ENCODE peak calls at places on chromosomes 16 and 17, in ten cellular contexts. One of them, this sample, is unnamed.

GRCh38 chr17:34712481-34713195 is 133.3 kb downstream of the TMEM132E start:
- DNase-seq in GM06990: no peak
- DNase-seq in COR-L47: no peak
- DNase-seq in stimulated activated CD4-positive, alpha-beta T cell treated with anti-CD3 and anti-CD28 coated beads, Interleukin-15, amount 100 ng/mL, for 1 hour: no peak
- DNase-seq in cardiac muscle cell: no peak
- DNase-seq in hippocampal formation: no peak
- DNase-seq in GM23338: no peak
- DNase-seq in MV-4-11: no peak
- DNase-seq in activated CD8-positive, alpha-beta memory T cell treated with anti-CD3 and anti-CD28 coated beads for 1 hour: no peak
- DNase-seq in colonic mucosa: no peak
- DNase-seq in this sample: no peak

GRCh38 chr17:60640503-60640902 is 37.1 kb upstream of the BCAS3 start:
- DNase-seq in GM06990: no peak
- DNase-seq in COR-L47: no peak
- DNase-seq in stimulated activated CD4-positive, alpha-beta T cell treated with anti-CD3 and anti-CD28 coated beads, Interleukin-15, amount 100 ng/mL, for 1 hour: no peak
- DNase-seq in cardiac muscle cell: no peak
- DNase-seq in hippocampal formation: no peak
- DNase-seq in GM23338: peak
- DNase-seq in MV-4-11: peak
- DNase-seq in activated CD8-positive, alpha-beta memory T cell treated with anti-CD3 and anti-CD28 coated beads for 1 hour: no peak
- DNase-seq in colonic mucosa: no peak
- DNase-seq in this sample: peak

GRCh38 chr17:72531729-72532128 is 410.9 kb downstream of the SOX9 start:
- DNase-seq in GM06990: no peak
- DNase-seq in COR-L47: no peak
- DNase-seq in stimulated activated CD4-positive, alpha-beta T cell treated with anti-CD3 and anti-CD28 coated beads, Interleukin-15, amount 100 ng/mL, for 1 hour: no peak
- DNase-seq in cardiac muscle cell: no peak
- DNase-seq in hippocampal formation: no peak
- DNase-seq in GM23338: no peak
- DNase-seq in MV-4-11: peak
- DNase-seq in activated CD8-positive, alpha-beta memory T cell treated with anti-CD3 and anti-CD28 coated beads for 1 hour: no peak
- DNase-seq in colonic mucosa: no peak
- DNase-seq in this sample: no peak

GRCh38 chr16:89197033-89197632 is 3.2 kb downstream of the SLC22A31 start:
- DNase-seq in GM06990: no peak
- DNase-seq in COR-L47: no peak
- DNase-seq in stimulated activated CD4-positive, alpha-beta T cell treated with anti-CD3 and anti-CD28 coated beads, Interleukin-15, amount 100 ng/mL, for 1 hour: no peak
- DNase-seq in cardiac muscle cell: no peak
- DNase-seq in hippocampal formation: no peak
- DNase-seq in GM23338: no peak
- DNase-seq in MV-4-11: no peak
- DNase-seq in activated CD8-positive, alpha-beta memory T cell treated with anti-CD3 and anti-CD28 coated beads for 1 hour: no peak
- DNase-seq in colonic mucosa: no peak
- DNase-seq in this sample: no peak

GRCh38 chr16:27174798-27175197 is 28.5 kb upstream of the KDM8 start:
- DNase-seq in GM06990: no peak
- DNase-seq in COR-L47: no peak
- DNase-seq in stimulated activated CD4-positive, alpha-beta T cell treated with anti-CD3 and anti-CD28 coated beads, Interleukin-15, amount 100 ng/mL, for 1 hour: no peak
- DNase-seq in cardiac muscle cell: no peak
- DNase-seq in hippocampal formation: no peak
- DNase-seq in GM23338: no peak
- DNase-seq in MV-4-11: no peak
- DNase-seq in activated CD8-positive, alpha-beta memory T cell treated with anti-CD3 and anti-CD28 coated beads for 1 hour: no peak
- DNase-seq in colonic mucosa: no peak
- DNase-seq in this sample: peak

GRCh38 chr16:67184453-67185002 is 765 bp upstream of the MATCAP1 start:
- DNase-seq in GM06990: no peak
- DNase-seq in COR-L47: peak
- DNase-seq in stimulated activated CD4-positive, alpha-beta T cell treated with anti-CD3 and anti-CD28 coated beads, Interleukin-15, amount 100 ng/mL, for 1 hour: no peak
- DNase-seq in cardiac muscle cell: peak
- DNase-seq in hippocampal formation: no peak
- DNase-seq in GM23338: no peak
- DNase-seq in MV-4-11: no peak
- DNase-seq in activated CD8-positive, alpha-beta memory T cell treated with anti-CD3 and anti-CD28 coated beads for 1 hour: no peak
- DNase-seq in colonic mucosa: no peak
- DNase-seq in this sample: no peak

GRCh38 chr17:2863204-2863603 is 67.0 kb downstream of the RAP1GAP2 start:
- DNase-seq in GM06990: no peak
- DNase-seq in COR-L47: no peak
- DNase-seq in stimulated activated CD4-positive, alpha-beta T cell treated with anti-CD3 and anti-CD28 coated beads, Interleukin-15, amount 100 ng/mL, for 1 hour: no peak
- DNase-seq in cardiac muscle cell: no peak
- DNase-seq in hippocampal formation: no peak
- DNase-seq in GM23338: no peak
- DNase-seq in MV-4-11: no peak
- DNase-seq in activated CD8-positive, alpha-beta memory T cell treated with anti-CD3 and anti-CD28 coated beads for 1 hour: no peak
- DNase-seq in colonic mucosa: no peak
- DNase-seq in this sample: no peak

GRCh38 chr16:77657016-77657415 is 65.3 kb upstream of the NUDT7 start:
- DNase-seq in GM06990: no peak
- DNase-seq in COR-L47: no peak
- DNase-seq in stimulated activated CD4-positive, alpha-beta T cell treated with anti-CD3 and anti-CD28 coated beads, Interleukin-15, amount 100 ng/mL, for 1 hour: no peak
- DNase-seq in cardiac muscle cell: no peak
- DNase-seq in hippocampal formation: no peak
- DNase-seq in GM23338: peak
- DNase-seq in MV-4-11: peak
- DNase-seq in activated CD8-positive, alpha-beta memory T cell treated with anti-CD3 and anti-CD28 coated beads for 1 hour: no peak
- DNase-seq in colonic mucosa: no peak
- DNase-seq in this sample: no peak

GRCh38 chr16:75203667-75204409 is 3.1 kb downstream of the CTRB2 start:
- DNase-seq in GM06990: no peak
- DNase-seq in COR-L47: no peak
- DNase-seq in stimulated activated CD4-positive, alpha-beta T cell treated with anti-CD3 and anti-CD28 coated beads, Interleukin-15, amount 100 ng/mL, for 1 hour: no peak
- DNase-seq in cardiac muscle cell: no peak
- DNase-seq in hippocampal formation: no peak
- DNase-seq in GM23338: no peak
- DNase-seq in MV-4-11: no peak
- DNase-seq in activated CD8-positive, alpha-beta memory T cell treated with anti-CD3 and anti-CD28 coated beads for 1 hour: no peak
- DNase-seq in colonic mucosa: no peak
- DNase-seq in this sample: no peak

GRCh38 chr17:31834448-31834847 is 24.6 kb downstream of the COPRS start:
- DNase-seq in GM06990: peak
- DNase-seq in COR-L47: no peak
- DNase-seq in stimulated activated CD4-positive, alpha-beta T cell treated with anti-CD3 and anti-CD28 coated beads, Interleukin-15, amount 100 ng/mL, for 1 hour: no peak
- DNase-seq in cardiac muscle cell: no peak
- DNase-seq in hippocampal formation: no peak
- DNase-seq in GM23338: no peak
- DNase-seq in MV-4-11: peak
- DNase-seq in activated CD8-positive, alpha-beta memory T cell treated with anti-CD3 and anti-CD28 coated beads for 1 hour: no peak
- DNase-seq in colonic mucosa: no peak
- DNase-seq in this sample: no peak

GRCh38 chr17:67434061-67434525 is 57.0 kb downstream of the PITPNC1 start:
- DNase-seq in GM06990: no peak
- DNase-seq in COR-L47: no peak
- DNase-seq in stimulated activated CD4-positive, alpha-beta T cell treated with anti-CD3 and anti-CD28 coated beads, Interleukin-15, amount 100 ng/mL, for 1 hour: no peak
- DNase-seq in cardiac muscle cell: no peak
- DNase-seq in hippocampal formation: no peak
- DNase-seq in GM23338: no peak
- DNase-seq in MV-4-11: peak
- DNase-seq in activated CD8-positive, alpha-beta memory T cell treated with anti-CD3 and anti-CD28 coated beads for 1 hour: no peak
- DNase-seq in colonic mucosa: no peak
- DNase-seq in this sample: no peak

GRCh38 chr16:4682616-4683254 is 10.6 kb upstream of the NUDT16L1 start:
- DNase-seq in GM06990: no peak
- DNase-seq in COR-L47: no peak
- DNase-seq in stimulated activated CD4-positive, alpha-beta T cell treated with anti-CD3 and anti-CD28 coated beads, Interleukin-15, amount 100 ng/mL, for 1 hour: no peak
- DNase-seq in cardiac muscle cell: peak
- DNase-seq in hippocampal formation: peak
- DNase-seq in GM23338: peak
- DNase-seq in MV-4-11: peak
- DNase-seq in activated CD8-positive, alpha-beta memory T cell treated with anti-CD3 and anti-CD28 coated beads for 1 hour: no peak
- DNase-seq in colonic mucosa: no peak
- DNase-seq in this sample: no peak

GRCh38 chr17:82019905-82020873 is 2.5 kb downstream of the CENPX start:
- DNase-seq in GM06990: peak
- DNase-seq in COR-L47: peak
- DNase-seq in stimulated activated CD4-positive, alpha-beta T cell treated with anti-CD3 and anti-CD28 coated beads, Interleukin-15, amount 100 ng/mL, for 1 hour: peak
- DNase-seq in cardiac muscle cell: peak
- DNase-seq in hippocampal formation: no peak
- DNase-seq in GM23338: peak
- DNase-seq in MV-4-11: peak
- DNase-seq in activated CD8-positive, alpha-beta memory T cell treated with anti-CD3 and anti-CD28 coated beads for 1 hour: peak
- DNase-seq in colonic mucosa: peak
- DNase-seq in this sample: peak

GRCh38 chr16:2692948-2693651 is 10.8 kb downstream of the KCTD5 start:
- DNase-seq in GM06990: no peak
- DNase-seq in COR-L47: no peak
- DNase-seq in stimulated activated CD4-positive, alpha-beta T cell treated with anti-CD3 and anti-CD28 coated beads, Interleukin-15, amount 100 ng/mL, for 1 hour: no peak
- DNase-seq in cardiac muscle cell: no peak
- DNase-seq in hippocampal formation: peak
- DNase-seq in GM23338: peak
- DNase-seq in MV-4-11: peak
- DNase-seq in activated CD8-positive, alpha-beta memory T cell treated with anti-CD3 and anti-CD28 coated beads for 1 hour: no peak
- DNase-seq in colonic mucosa: no peak
- DNase-seq in this sample: no peak

GRCh38 chr16:66740533-66740932 is 10.9 kb downstream of the DYNC1LI2 start:
- DNase-seq in GM06990: no peak
- DNase-seq in COR-L47: no peak
- DNase-seq in stimulated activated CD4-positive, alpha-beta T cell treated with anti-CD3 and anti-CD28 coated beads, Interleukin-15, amount 100 ng/mL, for 1 hour: no peak
- DNase-seq in cardiac muscle cell: no peak
- DNase-seq in hippocampal formation: no peak
- DNase-seq in GM23338: no peak
- DNase-seq in MV-4-11: no peak
- DNase-seq in activated CD8-positive, alpha-beta memory T cell treated with anti-CD3 and anti-CD28 coated beads for 1 hour: no peak
- DNase-seq in colonic mucosa: peak
- DNase-seq in this sample: no peak

GRCh38 chr17:7393613-7394451 is 493 bp downstream of the PLSCR3 start:
- DNase-seq in GM06990: no peak
- DNase-seq in COR-L47: no peak
- DNase-seq in stimulated activated CD4-positive, alpha-beta T cell treated with anti-CD3 and anti-CD28 coated beads, Interleukin-15, amount 100 ng/mL, for 1 hour: peak
- DNase-seq in cardiac muscle cell: peak
- DNase-seq in hippocampal formation: no peak
- DNase-seq in GM23338: peak
- DNase-seq in MV-4-11: no peak
- DNase-seq in activated CD8-positive, alpha-beta memory T cell treated with anti-CD3 and anti-CD28 coated beads for 1 hour: peak
- DNase-seq in colonic mucosa: peak
- DNase-seq in this sample: peak

GRCh38 chr16:84916156-84916555 is 95.2 kb downstream of the ZDHHC7 start:
- DNase-seq in GM06990: no peak
- DNase-seq in COR-L47: no peak
- DNase-seq in stimulated activated CD4-positive, alpha-beta T cell treated with anti-CD3 and anti-CD28 coated beads, Interleukin-15, amount 100 ng/mL, for 1 hour: no peak
- DNase-seq in cardiac muscle cell: no peak
- DNase-seq in hippocampal formation: no peak
- DNase-seq in GM23338: no peak
- DNase-seq in MV-4-11: no peak
- DNase-seq in activated CD8-positive, alpha-beta memory T cell treated with anti-CD3 and anti-CD28 coated beads for 1 hour: no peak
- DNase-seq in colonic mucosa: no peak
- DNase-seq in this sample: no peak

GRCh38 chr16:1298406-1298805 is 11.0 kb upstream of the UBE2I start:
- DNase-seq in GM06990: no peak
- DNase-seq in COR-L47: no peak
- DNase-seq in stimulated activated CD4-positive, alpha-beta T cell treated with anti-CD3 and anti-CD28 coated beads, Interleukin-15, amount 100 ng/mL, for 1 hour: no peak
- DNase-seq in cardiac muscle cell: no peak
- DNase-seq in hippocampal formation: no peak
- DNase-seq in GM23338: no peak
- DNase-seq in MV-4-11: no peak
- DNase-seq in activated CD8-positive, alpha-beta memory T cell treated with anti-CD3 and anti-CD28 coated beads for 1 hour: no peak
- DNase-seq in colonic mucosa: no peak
- DNase-seq in this sample: no peak

GRCh38 chr16:81668243-81669097 is 110.6 kb upstream of the PLCG2 start:
- DNase-seq in GM06990: no peak
- DNase-seq in COR-L47: peak
- DNase-seq in stimulated activated CD4-positive, alpha-beta T cell treated with anti-CD3 and anti-CD28 coated beads, Interleukin-15, amount 100 ng/mL, for 1 hour: no peak
- DNase-seq in cardiac muscle cell: peak
- DNase-seq in hippocampal formation: no peak
- DNase-seq in GM23338: no peak
- DNase-seq in MV-4-11: no peak
- DNase-seq in activated CD8-positive, alpha-beta memory T cell treated with anti-CD3 and anti-CD28 coated beads for 1 hour: no peak
- DNase-seq in colonic mucosa: no peak
- DNase-seq in this sample: no peak

GRCh38 chr17:19986941-19987714 is 9.5 kb upstream of the AKAP10 start:
- DNase-seq in GM06990: no peak
- DNase-seq in COR-L47: no peak
- DNase-seq in stimulated activated CD4-positive, alpha-beta T cell treated with anti-CD3 and anti-CD28 coated beads, Interleukin-15, amount 100 ng/mL, for 1 hour: no peak
- DNase-seq in cardiac muscle cell: no peak
- DNase-seq in hippocampal formation: no peak
- DNase-seq in GM23338: peak
- DNase-seq in MV-4-11: no peak
- DNase-seq in activated CD8-positive, alpha-beta memory T cell treated with anti-CD3 and anti-CD28 coated beads for 1 hour: no peak
- DNase-seq in colonic mucosa: no peak
- DNase-seq in this sample: no peak

GRCh38 chr16:28567292-28567691 is 13.6 kb downstream of the SGF29 start:
- DNase-seq in GM06990: no peak
- DNase-seq in COR-L47: no peak
- DNase-seq in stimulated activated CD4-positive, alpha-beta T cell treated with anti-CD3 and anti-CD28 coated beads, Interleukin-15, amount 100 ng/mL, for 1 hour: no peak
- DNase-seq in cardiac muscle cell: no peak
- DNase-seq in hippocampal formation: no peak
- DNase-seq in GM23338: no peak
- DNase-seq in MV-4-11: no peak
- DNase-seq in activated CD8-positive, alpha-beta memory T cell treated with anti-CD3 and anti-CD28 coated beads for 1 hour: no peak
- DNase-seq in colonic mucosa: no peak
- DNase-seq in this sample: no peak

GRCh38 chr16:77993111-77993571 is 29.2 kb upstream of the CLEC3A start:
- DNase-seq in GM06990: no peak
- DNase-seq in COR-L47: no peak
- DNase-seq in stimulated activated CD4-positive, alpha-beta T cell treated with anti-CD3 and anti-CD28 coated beads, Interleukin-15, amount 100 ng/mL, for 1 hour: no peak
- DNase-seq in cardiac muscle cell: no peak
- DNase-seq in hippocampal formation: no peak
- DNase-seq in GM23338: peak
- DNase-seq in MV-4-11: peak
- DNase-seq in activated CD8-positive, alpha-beta memory T cell treated with anti-CD3 and anti-CD28 coated beads for 1 hour: no peak
- DNase-seq in colonic mucosa: no peak
- DNase-seq in this sample: no peak

GRCh38 chr16:12944300-12944699 is 42.9 kb downstream of the SHISA9 start:
- DNase-seq in GM06990: no peak
- DNase-seq in COR-L47: no peak
- DNase-seq in stimulated activated CD4-positive, alpha-beta T cell treated with anti-CD3 and anti-CD28 coated beads, Interleukin-15, amount 100 ng/mL, for 1 hour: no peak
- DNase-seq in cardiac muscle cell: no peak
- DNase-seq in hippocampal formation: no peak
- DNase-seq in GM23338: no peak
- DNase-seq in MV-4-11: no peak
- DNase-seq in activated CD8-positive, alpha-beta memory T cell treated with anti-CD3 and anti-CD28 coated beads for 1 hour: no peak
- DNase-seq in colonic mucosa: no peak
- DNase-seq in this sample: no peak

GRCh38 chr16:20911361-20911760 is 10.8 kb downstream of the LYRM1 start:
- DNase-seq in GM06990: no peak
- DNase-seq in COR-L47: no peak
- DNase-seq in stimulated activated CD4-positive, alpha-beta T cell treated with anti-CD3 and anti-CD28 coated beads, Interleukin-15, amount 100 ng/mL, for 1 hour: no peak
- DNase-seq in cardiac muscle cell: no peak
- DNase-seq in hippocampal formation: no peak
- DNase-seq in GM23338: no peak
- DNase-seq in MV-4-11: no peak
- DNase-seq in activated CD8-positive, alpha-beta memory T cell treated with anti-CD3 and anti-CD28 coated beads for 1 hour: no peak
- DNase-seq in colonic mucosa: no peak
- DNase-seq in this sample: no peak

GRCh38 chr16:69563605-69564580 is 1.9 kb upstream of the NFAT5 start:
- DNase-seq in GM06990: peak
- DNase-seq in COR-L47: no peak
- DNase-seq in stimulated activated CD4-positive, alpha-beta T cell treated with anti-CD3 and anti-CD28 coated beads, Interleukin-15, amount 100 ng/mL, for 1 hour: no peak
- DNase-seq in cardiac muscle cell: no peak
- DNase-seq in hippocampal formation: no peak
- DNase-seq in GM23338: peak
- DNase-seq in MV-4-11: peak
- DNase-seq in activated CD8-positive, alpha-beta memory T cell treated with anti-CD3 and anti-CD28 coated beads for 1 hour: no peak
- DNase-seq in colonic mucosa: peak
- DNase-seq in this sample: no peak

GRCh38 chr16:82072313-82072712 is 37.3 kb downstream of the HSD17B2 start:
- DNase-seq in GM06990: no peak
- DNase-seq in COR-L47: no peak
- DNase-seq in stimulated activated CD4-positive, alpha-beta T cell treated with anti-CD3 and anti-CD28 coated beads, Interleukin-15, amount 100 ng/mL, for 1 hour: no peak
- DNase-seq in cardiac muscle cell: no peak
- DNase-seq in hippocampal formation: no peak
- DNase-seq in GM23338: no peak
- DNase-seq in MV-4-11: no peak
- DNase-seq in activated CD8-positive, alpha-beta memory T cell treated with anti-CD3 and anti-CD28 coated beads for 1 hour: no peak
- DNase-seq in colonic mucosa: no peak
- DNase-seq in this sample: no peak

GRCh38 chr16:57235128-57236092 is 9.6 kb upstream of the ARL2BP start:
- DNase-seq in GM06990: peak
- DNase-seq in COR-L47: peak
- DNase-seq in stimulated activated CD4-positive, alpha-beta T cell treated with anti-CD3 and anti-CD28 coated beads, Interleukin-15, amount 100 ng/mL, for 1 hour: no peak
- DNase-seq in cardiac muscle cell: peak
- DNase-seq in hippocampal formation: no peak
- DNase-seq in GM23338: no peak
- DNase-seq in MV-4-11: peak
- DNase-seq in activated CD8-positive, alpha-beta memory T cell treated with anti-CD3 and anti-CD28 coated beads for 1 hour: no peak
- DNase-seq in colonic mucosa: no peak
- DNase-seq in this sample: peak

GRCh38 chr16:48850097-48850496 is 240.1 kb upstream of the N4BP1 start:
- DNase-seq in GM06990: no peak
- DNase-seq in COR-L47: no peak
- DNase-seq in stimulated activated CD4-positive, alpha-beta T cell treated with anti-CD3 and anti-CD28 coated beads, Interleukin-15, amount 100 ng/mL, for 1 hour: no peak
- DNase-seq in cardiac muscle cell: peak
- DNase-seq in hippocampal formation: no peak
- DNase-seq in GM23338: no peak
- DNase-seq in MV-4-11: no peak
- DNase-seq in activated CD8-positive, alpha-beta memory T cell treated with anti-CD3 and anti-CD28 coated beads for 1 hour: no peak
- DNase-seq in colonic mucosa: no peak
- DNase-seq in this sample: no peak

This sample was measured in hepatic stellate cell.